ENCODE peak calls at places on chromosomes 7 and 10, in six cellular contexts. One of them, this sample, is unnamed.

GRCh38 chr7:111324228-111324627 is 233.3 kb downstream of the LRRN3 start:
- DNase-seq in ELR: no peak
- DNase-seq in fibroblast of the aortic adventitia: no peak
- DNase-seq in substantia nigra: no peak
- DNase-seq in Calu3: no peak
- DNase-seq in Ammon's horn: no peak
- DNase-seq in this sample: no peak

GRCh38 chr7:43302211-43302711 is 189.8 kb downstream of the HECW1 start:
- DNase-seq in ELR: peak; percentile 64
- DNase-seq in fibroblast of the aortic adventitia: no peak
- DNase-seq in substantia nigra: no peak
- DNase-seq in Calu3: peak; percentile 64
- DNase-seq in Ammon's horn: no peak
- DNase-seq in this sample: no peak

GRCh38 chr10:1545524-1545923 is 191.8 kb downstream of the ADARB2 start:
- DNase-seq in ELR: no peak
- DNase-seq in fibroblast of the aortic adventitia: no peak
- DNase-seq in substantia nigra: no peak
- DNase-seq in Calu3: no peak
- DNase-seq in Ammon's horn: no peak
- DNase-seq in this sample: no peak

GRCh38 chr7:732094-732541 is 5.0 kb upstream of the PRKAR1B start:
- DNase-seq in ELR: no peak
- DNase-seq in fibroblast of the aortic adventitia: no peak
- DNase-seq in substantia nigra: no peak
- DNase-seq in Calu3: peak; percentile 82
- DNase-seq in Ammon's horn: no peak
- DNase-seq in this sample: no peak

GRCh38 chr7:7221602-7222038 is 39.3 kb downstream of the C1GALT1 start:
- DNase-seq in ELR: peak; percentile 83
- DNase-seq in fibroblast of the aortic adventitia: peak; percentile 92
- DNase-seq in substantia nigra: no peak
- DNase-seq in Calu3: peak; percentile 26
- DNase-seq in Ammon's horn: no peak
- DNase-seq in this sample: no peak

GRCh38 chr10:47029181-47029971 is 118.1 kb downstream of the PTPN20 start:
- DNase-seq in ELR: no peak
- DNase-seq in fibroblast of the aortic adventitia: no peak
- DNase-seq in substantia nigra: no peak
- DNase-seq in Calu3: no peak
- DNase-seq in Ammon's horn: no peak
- DNase-seq in this sample: no peak

GRCh38 chr7:99730992-99731391 is 4.0 kb downstream of the CYP3A7 start:
- DNase-seq in ELR: no peak
- DNase-seq in fibroblast of the aortic adventitia: no peak
- DNase-seq in substantia nigra: no peak
- DNase-seq in Calu3: no peak
- DNase-seq in Ammon's horn: no peak
- DNase-seq in this sample: no peak

GRCh38 chr10:90930070-90930837 is 9.4 kb upstream of the ANKRD1 start:
- DNase-seq in ELR: peak; percentile 49
- DNase-seq in fibroblast of the aortic adventitia: peak; percentile 96
- DNase-seq in substantia nigra: no peak
- DNase-seq in Calu3: peak; percentile 16
- DNase-seq in Ammon's horn: peak; percentile 12
- DNase-seq in this sample: no peak

GRCh38 chr7:17181482-17181881 is 117.0 kb upstream of the AHR start:
- DNase-seq in ELR: no peak
- DNase-seq in fibroblast of the aortic adventitia: no peak
- DNase-seq in substantia nigra: no peak
- DNase-seq in Calu3: no peak
- DNase-seq in Ammon's horn: no peak
- DNase-seq in this sample: no peak

GRCh38 chr7:4894482-4894881 is 11.0 kb upstream of the RADIL start:
- DNase-seq in ELR: no peak
- DNase-seq in fibroblast of the aortic adventitia: no peak
- DNase-seq in substantia nigra: no peak
- DNase-seq in Calu3: no peak
- DNase-seq in Ammon's horn: no peak
- DNase-seq in this sample: no peak

GRCh38 chr10:31739146-31739545 is 189.5 kb downstream of the ARHGAP12 start:
- DNase-seq in ELR: no peak
- DNase-seq in fibroblast of the aortic adventitia: no peak
- DNase-seq in substantia nigra: no peak
- DNase-seq in Calu3: no peak
- DNase-seq in Ammon's horn: no peak
- DNase-seq in this sample: no peak

GRCh38 chr7:17952387-17952786 is 12.1 kb upstream of the SNX13 start:
- DNase-seq in ELR: no peak
- DNase-seq in fibroblast of the aortic adventitia: no peak
- DNase-seq in substantia nigra: no peak
- DNase-seq in Calu3: no peak
- DNase-seq in Ammon's horn: no peak
- DNase-seq in this sample: no peak

GRCh38 chr7:88141953-88142352 is 77.9 kb downstream of the SRI start:
- DNase-seq in ELR: no peak
- DNase-seq in fibroblast of the aortic adventitia: no peak
- DNase-seq in substantia nigra: no peak
- DNase-seq in Calu3: no peak
- DNase-seq in Ammon's horn: no peak
- DNase-seq in this sample: no peak

GRCh38 chr7:72234086-72234485 is 178.1 kb downstream of the CALN1 start:
- DNase-seq in ELR: no peak
- DNase-seq in fibroblast of the aortic adventitia: no peak
- DNase-seq in substantia nigra: no peak
- DNase-seq in Calu3: no peak
- DNase-seq in Ammon's horn: no peak
- DNase-seq in this sample: no peak

GRCh38 chr7:53642361-53642760 is 606.9 kb downstream of the POM121L12 start:
- DNase-seq in ELR: no peak
- DNase-seq in fibroblast of the aortic adventitia: no peak
- DNase-seq in substantia nigra: no peak
- DNase-seq in Calu3: no peak
- DNase-seq in Ammon's horn: no peak
- DNase-seq in this sample: no peak

GRCh38 chr10:48879476-48879875 is 60.2 kb downstream of the LRRC18 start:
- DNase-seq in ELR: no peak
- DNase-seq in fibroblast of the aortic adventitia: no peak
- DNase-seq in substantia nigra: no peak
- DNase-seq in Calu3: no peak
- DNase-seq in Ammon's horn: no peak
- DNase-seq in this sample: no peak

GRCh38 chr10:100825946-100826660 is 80.7 kb downstream of the PAX2 start:
- DNase-seq in ELR: no peak
- DNase-seq in fibroblast of the aortic adventitia: no peak
- DNase-seq in substantia nigra: no peak
- DNase-seq in Calu3: no peak
- DNase-seq in Ammon's horn: no peak
- DNase-seq in this sample: no peak

GRCh38 chr7:82699773-82700186 is 256.2 kb upstream of the CACNA2D1 start:
- DNase-seq in ELR: peak; percentile 68
- DNase-seq in fibroblast of the aortic adventitia: peak; percentile 13
- DNase-seq in substantia nigra: no peak
- DNase-seq in Calu3: peak; percentile 70
- DNase-seq in Ammon's horn: no peak
- DNase-seq in this sample: no peak

GRCh38 chr7:25857376-25858067 is 294.5 kb upstream of the NFE2L3 start:
- DNase-seq in ELR: peak; percentile 24
- DNase-seq in fibroblast of the aortic adventitia: no peak
- DNase-seq in substantia nigra: no peak
- DNase-seq in Calu3: peak; percentile 47
- DNase-seq in Ammon's horn: no peak
- DNase-seq in this sample: peak; percentile 20

GRCh38 chr10:137031-137430 is 1.8 kb downstream of the ZMYND11 start:
- DNase-seq in ELR: peak; percentile 67
- DNase-seq in fibroblast of the aortic adventitia: peak; percentile 19
- DNase-seq in substantia nigra: no peak
- DNase-seq in Calu3: peak; percentile 46
- DNase-seq in Ammon's horn: no peak
- DNase-seq in this sample: no peak

GRCh38 chr7:114539575-114539974 is 125.0 kb downstream of the FOXP2 start:
- DNase-seq in ELR: peak; percentile 41
- DNase-seq in fibroblast of the aortic adventitia: peak; percentile 65
- DNase-seq in substantia nigra: no peak
- DNase-seq in Calu3: peak; percentile 46
- DNase-seq in Ammon's horn: no peak
- DNase-seq in this sample: no peak

GRCh38 chr10:131034451-131034850 is 277.1 kb downstream of the TCERG1L start:
- DNase-seq in ELR: no peak
- DNase-seq in fibroblast of the aortic adventitia: no peak
- DNase-seq in substantia nigra: no peak
- DNase-seq in Calu3: no peak
- DNase-seq in Ammon's horn: no peak
- DNase-seq in this sample: no peak

GRCh38 chr10:66982792-66983481 is 57.1 kb downstream of the LRRTM3 start:
- DNase-seq in ELR: no peak
- DNase-seq in fibroblast of the aortic adventitia: no peak
- DNase-seq in substantia nigra: no peak
- DNase-seq in Calu3: peak; percentile 12
- DNase-seq in Ammon's horn: no peak
- DNase-seq in this sample: no peak

GRCh38 chr7:28596245-28596935 is 184.1 kb downstream of the CREB5 start:
- DNase-seq in ELR: peak; percentile 8
- DNase-seq in fibroblast of the aortic adventitia: peak; percentile 45
- DNase-seq in substantia nigra: no peak
- DNase-seq in Calu3: no peak
- DNase-seq in Ammon's horn: peak; percentile 24
- DNase-seq in this sample: no peak

GRCh38 chr10:15342970-15343369 is 28.1 kb downstream of the FAM171A1 start:
- DNase-seq in ELR: no peak
- DNase-seq in fibroblast of the aortic adventitia: no peak
- DNase-seq in substantia nigra: no peak
- DNase-seq in Calu3: no peak
- DNase-seq in Ammon's horn: no peak
- DNase-seq in this sample: no peak

GRCh38 chr7:147088916-147089315 is 972.3 kb downstream of the CNTNAP2 start:
- DNase-seq in ELR: no peak
- DNase-seq in fibroblast of the aortic adventitia: no peak
- DNase-seq in substantia nigra: no peak
- DNase-seq in Calu3: no peak
- DNase-seq in Ammon's horn: no peak
- DNase-seq in this sample: no peak

GRCh38 chr10:299969-300368 is 164.7 kb downstream of the ZMYND11 start:
- DNase-seq in ELR: no peak
- DNase-seq in fibroblast of the aortic adventitia: no peak
- DNase-seq in substantia nigra: no peak
- DNase-seq in Calu3: no peak
- DNase-seq in Ammon's horn: no peak
- DNase-seq in this sample: no peak

GRCh38 chr10:99711129-99711719 is 20.7 kb downstream of the COX15 start:
- DNase-seq in ELR: peak; percentile 81
- DNase-seq in fibroblast of the aortic adventitia: peak; percentile 87
- DNase-seq in substantia nigra: no peak
- DNase-seq in Calu3: peak; percentile 14
- DNase-seq in Ammon's horn: peak; percentile 63
- DNase-seq in this sample: no peak

GRCh38 chr10:104350146-104350635 is 3.4 kb upstream of the CFAP58 start:
- DNase-seq in ELR: peak; percentile 82
- DNase-seq in fibroblast of the aortic adventitia: peak; percentile 85
- DNase-seq in substantia nigra: no peak
- DNase-seq in Calu3: no peak
- DNase-seq in Ammon's horn: peak; percentile 80
- DNase-seq in this sample: no peak

GRCh38 chr7:93601363-93601762 is 26.8 kb upstream of the CALCR start:
- DNase-seq in ELR: peak; percentile 13
- DNase-seq in fibroblast of the aortic adventitia: no peak
- DNase-seq in substantia nigra: no peak
- DNase-seq in Calu3: no peak
- DNase-seq in Ammon's horn: no peak
- DNase-seq in this sample: no peak